ENCODE peak calls at places on chromosomes 3 and 15, in four cellular contexts. T is HCEC 1CT, F is neural crest cell, M is lung microvascular endothelial cell. H is an unnamed sample.

GRCh38 chr3:68972358-68972979 is 40.1 kb upstream of the TAFA4 start:
- DNase-seq in T (peak), M (peak), F (peak), H (peak)

GRCh38 chr15:76333720-76334437 is 2.7 kb upstream of the ISL2 start:
- DNase-seq in T (peak), M (no peak), F (no peak), H (peak)

GRCh38 chr15:63896336-63897115 is 62.8 kb upstream of the HERC1 start:
- DNase-seq in T (peak), M (peak), F (no peak), H (peak)

GRCh38 chr15:68816795-68817303 is 3.8 kb downstream of the ANP32A start:
- DNase-seq in T (peak), M (peak), F (no peak), H (peak)

GRCh38 chr3:160010578-160010977 is 21.9 kb downstream of the IL12A start:
- DNase-seq in M (no peak), F (no peak), T (no peak), H (no peak)

GRCh38 chr15:69031013-69032001 is 16.8 kb downstream of the NOX5 start:
- DNase-seq in F (peak), T (no peak), M (peak), H (peak)

GRCh38 chr3:142886938-142887337 is 1.9 kb downstream of the PCOLCE2 start:
- DNase-seq in F (no peak), T (peak), M (no peak), H (no peak)

GRCh38 chr3:165624761-165625160 is 212.5 kb downstream of the BCHE start:
- DNase-seq in F (no peak), T (peak), M (peak), H (no peak)

GRCh38 chr15:31040611-31041010 is 49.2 kb upstream of the MTMR10 start:
- DNase-seq in T (no peak), F (no peak), M (no peak), H (no peak)

GRCh38 chr3:13537926-13538325 is 11.0 kb upstream of the FBLN2 start:
- DNase-seq in F (no peak), T (no peak), M (no peak), H (no peak)

GRCh38 chr3:71062920-71063767 is 520.4 kb downstream of the FOXP1 start:
- DNase-seq in M (peak), F (no peak), T (peak), H (no peak)

GRCh38 chr3:39671600-39671999 is 137.8 kb upstream of the MYRIP start:
- DNase-seq in T (no peak), M (no peak), F (no peak), H (no peak)

GRCh38 chr15:85579957-85580694 is 199.7 kb downstream of the AKAP13 start:
- DNase-seq in F (no peak), M (no peak), T (no peak), H (no peak)

GRCh38 chr15:35362195-35362829 is 183.7 kb downstream of the DPH6 start:
- DNase-seq in M (no peak), F (no peak), T (no peak), H (no peak)

GRCh38 chr3:111335512-111335911 is 206.5 kb upstream of the CD96 start:
- DNase-seq in T (no peak), M (no peak), F (no peak), H (no peak)

GRCh38 chr3:38018296-38019266 is 10.9 kb downstream of the PLCD1 start:
- DNase-seq in F (no peak), M (no peak), T (no peak), H (no peak)

GRCh38 chr15:58486564-58486963 is 54.8 kb downstream of the LIPC start:
- DNase-seq in F (no peak), M (no peak), T (no peak), H (no peak)

GRCh38 chr3:17935217-17935616 is 192.8 kb upstream of the TBC1D5 start:
- DNase-seq in T (no peak), F (no peak), M (peak), H (no peak)

GRCh38 chr3:42552830-42553229 is 28.9 kb downstream of the SEC22C start:
- DNase-seq in T (no peak), M (peak), F (no peak), H (no peak)

GRCh38 chr3:156728267-156728985 is 54.0 kb downstream of the TIPARP start:
- DNase-seq in T (peak), F (no peak), M (no peak), H (no peak)

GRCh38 chr3:122003112-122003511 is 18.9 kb downstream of the ILDR1 start:
- DNase-seq in T (no peak), F (no peak), M (peak), H (no peak)

GRCh38 chr15:90001683-90002427 is 731 bp downstream of the ZNF710 start:
- DNase-seq in M (peak), F (peak), T (peak), H (peak)

GRCh38 chr15:59814409-59814808 is 125.3 kb upstream of the BNIP2 start:
- DNase-seq in M (no peak), T (no peak), F (no peak), H (no peak)

GRCh38 chr3:37216597-37217097 is 42.3 kb upstream of the LRRFIP2 start:
- DNase-seq in M (no peak), T (no peak), F (no peak), H (no peak)

GRCh38 chr3:23114479-23114878 is 88.6 kb upstream of the UBE2E2 start:
- DNase-seq in T (no peak), F (no peak), M (no peak), H (no peak)

GRCh38 chr3:192514081-192514753 is 213.1 kb downstream of the FGF12 start:
- DNase-seq in M (peak), T (no peak), F (peak), H (peak)

GRCh38 chr15:100338247-100338646 is 3.5 kb downstream of the ADAMTS17 start:
- DNase-seq in M (no peak), F (no peak), T (no peak), H (no peak)

GRCh38 chr15:90300988-90301715 is 35.7 kb downstream of the NGRN start:
- DNase-seq in M (peak), T (peak), F (peak), H (peak)

GRCh38 chr3:143897558-143898305 is 49.5 kb upstream of the SLC9A9 start:
- DNase-seq in M (no peak), T (peak), F (no peak), H (no peak)

GRCh38 chr3:114712728-114713492 is 419.1 kb downstream of the TIGIT start:
- DNase-seq in M (no peak), F (no peak), T (no peak), H (no peak)

H was measured in HuH-7.5.